ENCODE peak calls at places on chromosomes 13 and 19, in ten cellular contexts. One of them, this sample, is unnamed.
A peak's percentile ranks its signal among the peaks of the same experiment; 100 is the strongest.

GRCh38 chr19:17107546-17108452 is 32.2 kb downstream of the MYO9B start:
- DNase-seq in tibial nerve: peak; percentile 48
- DNase-seq in stomach: peak; percentile 73
- DNase-seq in Caco-2: no peak
- DNase-seq in CD4-positive, alpha-beta T cell: no peak
- DNase-seq in dorsolateral prefrontal cortex: peak; percentile 42
- DNase-seq in heart right ventricle: peak; percentile 80
- DNase-seq in GM12865: peak; percentile 59
- DNase-seq in HFFc6: peak; percentile 97
- DNase-seq in breast epithelium: peak; percentile 90
- DNase-seq in this sample: no peak

GRCh38 chr13:33033361-33033812 is 17.2 kb downstream of the KL start:
- DNase-seq in Caco-2: no peak
- DNase-seq in dorsolateral prefrontal cortex: no peak
- DNase-seq in GM12865: peak; percentile 83
- DNase-seq in stomach: no peak
- DNase-seq in HFFc6: no peak
- DNase-seq in CD4-positive, alpha-beta T cell: no peak
- DNase-seq in heart right ventricle: no peak
- DNase-seq in tibial nerve: no peak
- DNase-seq in breast epithelium: no peak
- DNase-seq in this sample: peak; percentile 32

GRCh38 chr13:112683581-112683980 is 6.3 kb upstream of the ATP11A start:
- DNase-seq in breast epithelium: no peak
- DNase-seq in heart right ventricle: no peak
- DNase-seq in GM12865: no peak
- DNase-seq in Caco-2: no peak
- DNase-seq in stomach: no peak
- DNase-seq in dorsolateral prefrontal cortex: no peak
- DNase-seq in HFFc6: no peak
- DNase-seq in CD4-positive, alpha-beta T cell: no peak
- DNase-seq in tibial nerve: no peak
- DNase-seq in this sample: no peak

GRCh38 chr13:91381371-91381770 is 17.1 kb upstream of the GPC5 start:
- DNase-seq in GM12865: peak; percentile 51
- DNase-seq in CD4-positive, alpha-beta T cell: no peak
- DNase-seq in HFFc6: no peak
- DNase-seq in stomach: no peak
- DNase-seq in breast epithelium: no peak
- DNase-seq in heart right ventricle: no peak
- DNase-seq in Caco-2: no peak
- DNase-seq in dorsolateral prefrontal cortex: peak; percentile 30
- DNase-seq in tibial nerve: no peak
- DNase-seq in this sample: no peak

GRCh38 chr19:4817467-4818277 is 13.8 kb downstream of the TICAM1 start:
- DNase-seq in stomach: peak; percentile 61
- DNase-seq in GM12865: no peak
- DNase-seq in breast epithelium: no peak
- DNase-seq in tibial nerve: no peak
- DNase-seq in HFFc6: no peak
- DNase-seq in Caco-2: no peak
- DNase-seq in CD4-positive, alpha-beta T cell: no peak
- DNase-seq in dorsolateral prefrontal cortex: no peak
- DNase-seq in heart right ventricle: no peak
- DNase-seq in this sample: no peak

GRCh38 chr19:57675881-57676280 is 5.9 kb upstream of the ZNF551 start:
- DNase-seq in GM12865: no peak
- DNase-seq in tibial nerve: no peak
- DNase-seq in dorsolateral prefrontal cortex: no peak
- DNase-seq in Caco-2: no peak
- DNase-seq in HFFc6: no peak
- DNase-seq in breast epithelium: no peak
- DNase-seq in heart right ventricle: no peak
- DNase-seq in CD4-positive, alpha-beta T cell: no peak
- DNase-seq in stomach: no peak
- DNase-seq in this sample: no peak

GRCh38 chr19:9150650-9151049 is 10.5 kb downstream of the ZNF317 start:
- DNase-seq in GM12865: no peak
- DNase-seq in stomach: no peak
- DNase-seq in breast epithelium: no peak
- DNase-seq in tibial nerve: no peak
- DNase-seq in Caco-2: no peak
- DNase-seq in CD4-positive, alpha-beta T cell: no peak
- DNase-seq in dorsolateral prefrontal cortex: no peak
- DNase-seq in heart right ventricle: no peak
- DNase-seq in HFFc6: no peak
- DNase-seq in this sample: no peak

GRCh38 chr19:8111376-8111775 is 38.0 kb downstream of the FBN3 start:
- DNase-seq in breast epithelium: no peak
- DNase-seq in CD4-positive, alpha-beta T cell: no peak
- DNase-seq in GM12865: no peak
- DNase-seq in Caco-2: no peak
- DNase-seq in dorsolateral prefrontal cortex: no peak
- DNase-seq in heart right ventricle: no peak
- DNase-seq in tibial nerve: no peak
- DNase-seq in stomach: no peak
- DNase-seq in HFFc6: no peak
- DNase-seq in this sample: no peak

GRCh38 chr19:5996598-5997320 is 18.8 kb upstream of the RANBP3 start:
- DNase-seq in HFFc6: no peak
- DNase-seq in breast epithelium: no peak
- DNase-seq in stomach: no peak
- DNase-seq in GM12865: no peak
- DNase-seq in dorsolateral prefrontal cortex: no peak
- DNase-seq in CD4-positive, alpha-beta T cell: no peak
- DNase-seq in tibial nerve: no peak
- DNase-seq in Caco-2: no peak
- DNase-seq in heart right ventricle: no peak
- DNase-seq in this sample: no peak

GRCh38 chr13:48318014-48318713 is 14.6 kb downstream of the RB1 start:
- DNase-seq in GM12865: no peak
- DNase-seq in HFFc6: no peak
- DNase-seq in heart right ventricle: peak; percentile 23
- DNase-seq in stomach: no peak
- DNase-seq in breast epithelium: no peak
- DNase-seq in CD4-positive, alpha-beta T cell: no peak
- DNase-seq in dorsolateral prefrontal cortex: no peak
- DNase-seq in tibial nerve: no peak
- DNase-seq in Caco-2: no peak
- DNase-seq in this sample: no peak

GRCh38 chr13:82912564-82912963 is 969.7 kb downstream of the SLITRK1 start:
- DNase-seq in Caco-2: no peak
- DNase-seq in stomach: no peak
- DNase-seq in dorsolateral prefrontal cortex: no peak
- DNase-seq in HFFc6: no peak
- DNase-seq in GM12865: no peak
- DNase-seq in CD4-positive, alpha-beta T cell: no peak
- DNase-seq in tibial nerve: no peak
- DNase-seq in breast epithelium: no peak
- DNase-seq in heart right ventricle: no peak
- DNase-seq in this sample: no peak

GRCh38 chr19:8899356-8899755 is 67.2 kb downstream of the MBD3L1 start:
- DNase-seq in stomach: no peak
- DNase-seq in CD4-positive, alpha-beta T cell: no peak
- DNase-seq in Caco-2: no peak
- DNase-seq in tibial nerve: no peak
- DNase-seq in HFFc6: no peak
- DNase-seq in GM12865: no peak
- DNase-seq in breast epithelium: no peak
- DNase-seq in heart right ventricle: no peak
- DNase-seq in dorsolateral prefrontal cortex: no peak
- DNase-seq in this sample: no peak

GRCh38 chr13:66875264-66875663 is 354.9 kb downstream of the PCDH9 start:
- DNase-seq in tibial nerve: no peak
- DNase-seq in CD4-positive, alpha-beta T cell: no peak
- DNase-seq in dorsolateral prefrontal cortex: no peak
- DNase-seq in heart right ventricle: no peak
- DNase-seq in stomach: no peak
- DNase-seq in GM12865: no peak
- DNase-seq in Caco-2: no peak
- DNase-seq in breast epithelium: no peak
- DNase-seq in HFFc6: no peak
- DNase-seq in this sample: no peak

GRCh38 chr19:12610540-12611360 is at the start of the genes ZNF490 and ZNF791:
- DNase-seq in GM12865: peak; percentile 98
- DNase-seq in tibial nerve: peak; percentile 99
- DNase-seq in breast epithelium: peak; percentile 98
- DNase-seq in heart right ventricle: peak; percentile 95
- DNase-seq in CD4-positive, alpha-beta T cell: peak; percentile 95
- DNase-seq in Caco-2: peak; percentile 96
- DNase-seq in stomach: peak; percentile 99
- DNase-seq in HFFc6: peak; percentile 99
- DNase-seq in dorsolateral prefrontal cortex: peak; percentile 100
- DNase-seq in this sample: peak; percentile 97
- TF ChIP-seq CTCF in GM12865: no peak
- TF ChIP-seq CTCF in tibial nerve: no peak
- TF ChIP-seq CTCF in breast epithelium: no peak
- TF ChIP-seq CTCF in heart right ventricle: no peak
- TF ChIP-seq CTCF in CD4-positive, alpha-beta T cell: no peak
- TF ChIP-seq CTCF in Caco-2: no peak
- TF ChIP-seq CTCF in stomach: no peak
- TF ChIP-seq CTCF in HFFc6: peak; percentile 46
- TF ChIP-seq CTCF in dorsolateral prefrontal cortex: peak; percentile 46
- TF ChIP-seq CTCF in this sample: no peak

DNA sequence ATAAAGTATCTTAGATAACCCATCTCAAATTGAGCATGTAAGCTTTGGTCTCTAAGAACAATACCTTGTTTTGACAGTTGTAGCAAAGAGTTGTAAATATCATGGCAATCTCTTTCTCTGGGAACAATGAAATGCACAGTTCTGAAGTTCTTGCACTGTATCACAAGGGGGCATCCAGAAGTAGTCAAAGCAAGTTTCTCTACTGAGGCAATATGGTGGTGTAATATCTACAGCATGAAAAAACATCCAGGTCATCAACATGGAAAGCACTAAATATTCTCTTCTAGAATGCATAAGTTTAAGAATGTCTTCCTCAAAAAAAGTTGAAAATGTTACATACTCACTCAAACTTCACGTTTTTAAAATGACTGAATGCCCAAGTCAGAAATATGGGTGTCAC is 19.6 kb downstream of the MTMR6 start:
- DNase-seq in Caco-2: peak; percentile 5
- DNase-seq in GM12865: peak; percentile 16
- DNase-seq in HFFc6: peak; percentile 24
- DNase-seq in CD4-positive, alpha-beta T cell: no peak
- DNase-seq in dorsolateral prefrontal cortex: no peak
- DNase-seq in breast epithelium: no peak
- DNase-seq in tibial nerve: no peak
- DNase-seq in stomach: no peak
- DNase-seq in heart right ventricle: no peak
- DNase-seq in this sample: peak; percentile 28
- TF ChIP-seq CTCF in Caco-2: peak; percentile 50
- TF ChIP-seq CTCF in GM12865: peak; percentile 13
- TF ChIP-seq CTCF in HFFc6: peak; percentile 65
- TF ChIP-seq CTCF in CD4-positive, alpha-beta T cell: peak; percentile 19
- TF ChIP-seq CTCF in dorsolateral prefrontal cortex: peak; percentile 38
- TF ChIP-seq CTCF in breast epithelium: no peak
- TF ChIP-seq CTCF in tibial nerve: no peak
- TF ChIP-seq CTCF in stomach: no peak
- TF ChIP-seq CTCF in heart right ventricle: no peak
- TF ChIP-seq CTCF in this sample: peak; percentile 10

GRCh38 chr13:72570019-72570418 is 157.4 kb downstream of the MZT1 start:
- DNase-seq in stomach: no peak
- DNase-seq in heart right ventricle: no peak
- DNase-seq in CD4-positive, alpha-beta T cell: no peak
- DNase-seq in dorsolateral prefrontal cortex: no peak
- DNase-seq in Caco-2: no peak
- DNase-seq in breast epithelium: no peak
- DNase-seq in GM12865: peak; percentile 4
- DNase-seq in HFFc6: no peak
- DNase-seq in tibial nerve: no peak
- DNase-seq in this sample: no peak
- TF ChIP-seq CTCF in stomach: no peak
- TF ChIP-seq CTCF in heart right ventricle: no peak
- TF ChIP-seq CTCF in CD4-positive, alpha-beta T cell: no peak
- TF ChIP-seq CTCF in dorsolateral prefrontal cortex: no peak
- TF ChIP-seq CTCF in Caco-2: no peak
- TF ChIP-seq CTCF in breast epithelium: no peak
- TF ChIP-seq CTCF in GM12865: no peak
- TF ChIP-seq CTCF in HFFc6: no peak
- TF ChIP-seq CTCF in tibial nerve: no peak
- TF ChIP-seq CTCF in this sample: no peak

DNA sequence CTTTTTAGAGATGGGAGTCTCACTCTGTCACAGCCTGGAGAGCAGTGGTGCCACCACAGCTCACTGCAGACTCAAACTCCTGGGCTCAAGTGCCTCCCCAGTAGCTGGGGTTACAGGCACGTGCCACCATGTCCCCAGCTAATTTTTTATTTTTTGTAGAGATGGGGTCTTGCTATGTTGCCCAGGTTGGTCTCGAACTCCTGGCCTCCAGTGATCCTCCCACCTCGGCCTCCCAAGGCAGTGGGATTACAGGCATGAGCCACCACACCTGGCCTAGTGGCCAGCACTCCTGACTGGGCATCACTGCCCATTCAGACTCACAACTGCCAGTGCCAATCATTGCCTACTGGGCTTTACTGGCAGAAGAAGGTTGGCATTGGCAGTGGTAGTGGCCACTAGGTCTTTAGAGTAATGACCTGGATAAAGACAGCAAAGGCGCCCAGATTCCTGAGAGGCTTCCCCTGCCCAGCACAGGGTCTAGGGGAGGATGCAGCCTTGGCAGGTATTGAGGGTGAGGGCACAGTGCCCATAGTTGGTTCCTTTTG is 26.8 kb upstream of the SLC7A10 start:
- DNase-seq in heart right ventricle: no peak
- DNase-seq in HFFc6: no peak
- DNase-seq in breast epithelium: no peak
- DNase-seq in CD4-positive, alpha-beta T cell: no peak
- DNase-seq in stomach: no peak
- DNase-seq in GM12865: no peak
- DNase-seq in dorsolateral prefrontal cortex: no peak
- DNase-seq in tibial nerve: no peak
- DNase-seq in Caco-2: no peak
- DNase-seq in this sample: no peak
- TF ChIP-seq CTCF in heart right ventricle: no peak
- TF ChIP-seq CTCF in HFFc6: no peak
- TF ChIP-seq CTCF in breast epithelium: no peak
- TF ChIP-seq CTCF in CD4-positive, alpha-beta T cell: no peak
- TF ChIP-seq CTCF in stomach: no peak
- TF ChIP-seq CTCF in GM12865: no peak
- TF ChIP-seq CTCF in dorsolateral prefrontal cortex: no peak
- TF ChIP-seq CTCF in tibial nerve: no peak
- TF ChIP-seq CTCF in Caco-2: no peak
- TF ChIP-seq CTCF in this sample: no peak

DNA sequence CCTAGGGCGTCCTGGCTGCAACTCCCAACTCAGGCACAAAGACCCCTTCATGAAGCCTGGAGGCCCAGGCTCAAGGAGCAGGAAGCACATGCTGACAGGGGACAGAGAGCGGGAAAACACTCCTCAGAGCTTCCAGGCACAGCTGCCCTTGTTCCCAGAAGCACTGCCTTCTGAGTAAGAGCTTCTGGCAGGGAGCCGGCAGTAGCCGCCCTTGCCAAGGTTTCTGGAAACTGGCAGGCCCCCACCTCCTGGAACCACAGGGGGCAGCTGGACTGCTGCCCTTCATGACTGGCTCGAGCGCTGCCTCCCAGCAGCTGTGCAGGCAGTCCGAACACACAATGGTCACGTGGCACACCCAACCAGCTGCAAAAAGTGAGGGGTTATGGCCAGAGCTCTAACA is 33.6 kb upstream of the EPHX3 start:
- DNase-seq in Caco-2: no peak
- DNase-seq in dorsolateral prefrontal cortex: peak; percentile 94
- DNase-seq in HFFc6: peak; percentile 89
- DNase-seq in tibial nerve: peak; percentile 84
- DNase-seq in GM12865: no peak
- DNase-seq in heart right ventricle: peak; percentile 91
- DNase-seq in stomach: peak; percentile 93
- DNase-seq in breast epithelium: peak; percentile 56
- DNase-seq in CD4-positive, alpha-beta T cell: no peak
- DNase-seq in this sample: no peak
- TF ChIP-seq CTCF in Caco-2: no peak
- TF ChIP-seq CTCF in dorsolateral prefrontal cortex: peak; percentile 50
- TF ChIP-seq CTCF in HFFc6: peak; percentile 45
- TF ChIP-seq CTCF in tibial nerve: no peak
- TF ChIP-seq CTCF in GM12865: no peak
- TF ChIP-seq CTCF in heart right ventricle: no peak
- TF ChIP-seq CTCF in stomach: no peak
- TF ChIP-seq CTCF in breast epithelium: no peak
- TF ChIP-seq CTCF in CD4-positive, alpha-beta T cell: no peak
- TF ChIP-seq CTCF in this sample: no peak